ENCODE peak calls at places on chromosomes 6 and 20, in five cellular contexts. P is naive thymus-derived CD8-positive, alpha-beta T cell; Y is psoas muscle; Z is epithelial cell of esophagus; G is H54. U is an unnamed sample.

GRCh38 chr6:7640607-7641577 is 50.9 kb downstream of the SNRNP48 start:
- DNase-seq in P (no peak), Y (no peak), Z (peak), G (peak), U (no peak)

GRCh38 chr20:37773260-37773825 is 79.5 kb downstream of the CTNNBL1 start:
- DNase-seq in P (no peak), Y (no peak), Z (peak), G (no peak), U (no peak)

GRCh38 chr6:38720295-38720694 is 5.2 kb downstream of the DNAH8 start:
- DNase-seq in P (no peak), Y (no peak), Z (peak), G (no peak), U (no peak)

GRCh38 chr6:88677356-88677755 is 286.1 kb downstream of the RNGTT start:
- DNase-seq in P (no peak), Y (no peak), Z (no peak), G (no peak), U (no peak)

GRCh38 chr6:113362542-113363430 is 494.4 kb upstream of the MARCKS start:
- DNase-seq in P (no peak), Y (no peak), Z (no peak), G (no peak), U (no peak)

GRCh38 chr6:119428647-119429046 is 79.1 kb upstream of the MAN1A1 start:
- DNase-seq in P (no peak), Y (no peak), Z (no peak), G (no peak), U (no peak)

GRCh38 chr6:25788305-25788922 is 33.9 kb downstream of the SLC17A4 start:
- DNase-seq in P (no peak), Y (peak), Z (peak), G (peak), U (no peak)

GRCh38 chr6:1729752-1730140 is 120.0 kb downstream of the FOXC1 start:
- DNase-seq in P (no peak), Y (no peak), Z (no peak), G (no peak), U (no peak)

GRCh38 chr20:3405139-3405538 is 2.3 kb downstream of the DNAAF9 start:
- DNase-seq in P (no peak), Y (no peak), Z (peak), G (no peak), U (no peak)

GRCh38 chr20:6058684-6059295 is 4.9 kb upstream of the LRRN4 start:
- DNase-seq in P (no peak), Y (no peak), Z (no peak), G (no peak), U (peak)

GRCh38 chr20:10360878-10361277 is 73.1 kb downstream of the MKKS start:
- DNase-seq in P (no peak), Y (no peak), Z (no peak), G (no peak), U (no peak)

GRCh38 chr20:50019466-50020256 is 36.9 kb downstream of the SNAI1 start:
- DNase-seq in P (no peak), Y (peak), Z (peak), G (no peak), U (no peak)

GRCh38 chr20:63101781-63102719 is 95.3 kb upstream of the BHLHE23 start:
- DNase-seq in P (peak), Y (peak), Z (peak), G (peak), U (peak)

GRCh38 chr6:116616757-116617093 is 446 bp downstream of the RSPH4A start:
- DNase-seq in P (no peak), Y (peak), Z (no peak), G (peak), U (no peak)

GRCh38 chr6:4287811-4288244 is 152.5 kb upstream of the ECI2 start:
- DNase-seq in P (no peak), Y (no peak), Z (no peak), G (no peak), U (no peak)

GRCh38 chr20:58623579-58624473 is 27.3 kb upstream of the STX16 start:
- DNase-seq in P (no peak), Y (peak), Z (peak), G (peak), U (no peak)

GRCh38 chr6:123945386-123945785 is 141.7 kb downstream of the NKAIN2 start:
- DNase-seq in P (no peak), Y (no peak), Z (no peak), G (no peak), U (no peak)

GRCh38 chr6:127918506-127919427 is 17.9 kb upstream of the THEMIS start:
- DNase-seq in P (no peak), Y (no peak), Z (no peak), G (no peak), U (no peak)

U was measured in upper lobe of right lung.